ENCODE peak calls at places on chromosomes 7 and 10, in five cellular contexts. L is K562, Q is HepG2, B is GM12878, S is A549. C is an unnamed sample.

GRCh38 chr10:93437946-93438795 is 44.0 kb downstream of the MYOF start:
- DNase-seq in L (no peak), Q (no peak), B (no peak), S (no peak), C (peak)

GRCh38 chr10:44640429-44640828 is 255.5 kb upstream of the CXCL12 start:
- DNase-seq in L (no peak), Q (no peak), B (no peak), S (no peak), C (no peak)

GRCh38 chr10:125451319-125451718 is 231.6 kb downstream of the TEX36 start:
- DNase-seq in L (no peak), Q (no peak), B (no peak), S (no peak), C (no peak)

GRCh38 chr7:28750981-28751380 is 207.1 kb downstream of the TRIL start:
- DNase-seq in L (no peak), Q (no peak), B (no peak), S (no peak), C (peak)

GRCh38 chr7:30395676-30396075 is 82.9 kb downstream of the NOD1 start:
- DNase-seq in L (no peak), Q (no peak), B (no peak), S (no peak), C (no peak)

GRCh38 chr10:107971973-107972372 is 807.5 kb upstream of the SORCS1 start:
- DNase-seq in L (no peak), Q (no peak), B (no peak), S (no peak), C (no peak)

GRCh38 chr10:48981310-48981907 is 41.8 kb upstream of the LRRC18 start:
- DNase-seq in L (peak), Q (peak), B (no peak), S (peak), C (peak)

GRCh38 chr10:119531067-119531466 is 11.5 kb downstream of the RGS10 start:
- DNase-seq in L (no peak), Q (peak), B (no peak), S (no peak), C (no peak)

GRCh38 chr7:101650579-101651081 is 21.5 kb upstream of the MYL10 start:
- DNase-seq in L (no peak), Q (no peak), B (no peak), S (no peak), C (no peak)

GRCh38 chr10:67602268-67602950 is 93.6 kb downstream of the CTNNA3 start:
- DNase-seq in L (no peak), Q (no peak), B (no peak), S (no peak), C (no peak)

GRCh38 chr7:43135129-43135528 is 22.7 kb downstream of the HECW1 start:
- DNase-seq in L (no peak), Q (no peak), B (no peak), S (no peak), C (peak)
- TF ChIP-seq JUNB in L (no peak), Q (no peak), B (no peak), S (no peak), C (no peak)

DNA sequence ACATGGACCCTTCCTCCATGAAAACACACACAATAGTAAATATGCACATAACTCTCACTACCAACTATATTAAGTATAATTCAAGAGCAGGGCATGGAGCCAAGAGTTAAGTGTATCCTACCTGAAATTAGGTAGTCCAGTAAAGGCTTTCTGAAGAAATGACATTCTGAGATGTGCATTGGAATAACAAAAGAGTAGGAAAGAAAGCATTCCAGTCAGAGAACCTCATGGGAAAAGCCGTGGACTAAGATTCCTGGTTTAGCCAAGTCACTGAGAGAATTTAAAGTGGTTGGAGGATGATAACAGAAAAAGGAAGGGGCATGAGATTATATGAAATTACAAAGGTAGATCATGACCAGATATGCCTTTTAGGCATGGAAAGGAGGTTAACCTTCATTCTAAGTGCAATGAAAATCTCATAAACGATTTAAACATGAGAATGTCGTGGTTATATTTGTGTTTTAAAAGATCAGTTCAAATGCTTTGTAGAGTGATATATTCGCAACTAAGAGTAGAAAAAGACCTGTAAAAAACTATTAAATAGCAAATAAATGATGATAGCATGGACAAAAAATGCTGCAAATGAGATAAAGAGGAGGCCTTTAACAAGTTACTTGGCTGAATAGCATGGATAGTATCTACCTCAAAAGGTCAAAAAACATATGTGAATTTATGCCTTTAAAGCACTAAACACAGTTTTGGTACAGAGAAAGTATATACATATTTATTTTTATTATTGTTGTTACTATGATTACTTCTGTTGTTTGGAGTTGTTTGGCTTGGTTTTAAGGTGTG is 767.4 kb upstream of the GHITM start:
- DNase-seq in L (no peak), Q (no peak), B (no peak), S (no peak), C (peak)
- TF ChIP-seq REST in L (no peak), Q (no peak), B (no peak), S (no peak), C (no peak)

GRCh38 chr7:17184805-17185689 is 113.4 kb upstream of the AHR start:
- DNase-seq in L (no peak), Q (peak), B (no peak), S (no peak), C (no peak)

GRCh38 chr7:17186745-17187144 is 111.7 kb upstream of the AHR start:
- DNase-seq in L (no peak), Q (no peak), B (no peak), S (no peak), C (no peak)

GRCh38 chr7:17181482-17181881 is 117.0 kb upstream of the AHR start:
- DNase-seq in L (no peak), Q (no peak), B (no peak), S (no peak), C (peak)

GRCh38 chr7:17183630-17184328 is 114.7 kb upstream of the AHR start:
- DNase-seq in L (no peak), Q (no peak), B (no peak), S (no peak), C (no peak)

DNA sequence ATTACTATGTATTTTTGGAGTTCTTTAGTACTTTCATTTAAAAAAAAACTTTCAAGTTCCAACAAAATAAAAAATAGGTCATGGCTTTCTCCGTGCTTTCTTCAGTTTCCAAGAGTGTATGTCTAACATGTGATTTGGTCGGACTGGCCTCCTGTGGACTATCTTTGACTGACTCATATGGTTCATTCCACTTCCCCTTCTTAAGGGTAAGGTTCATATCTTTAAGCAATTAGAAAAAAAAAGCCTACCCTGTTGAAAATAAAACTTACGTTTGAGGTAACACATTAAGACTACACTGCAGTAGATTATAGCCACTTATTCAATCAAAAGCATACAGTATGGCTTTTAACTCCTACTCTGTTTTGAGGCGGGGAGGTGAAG is 112.8 kb upstream of the AHR start:
- DNase-seq in L (no peak), Q (no peak), B (peak), S (no peak), C (no peak)
- TF ChIP-seq JUNB in L (no peak), Q (no peak), B (peak), S (no peak), C (no peak)

GRCh38 chr7:155893664-155894063 is 81.4 kb upstream of the SHH start:
- DNase-seq in L (no peak), Q (no peak), B (no peak), S (no peak), C (no peak)
- TF ChIP-seq REST in L (no peak), Q (no peak), B (no peak), S (no peak), C (no peak)

GRCh38 chr7:130888468-130888867 is 154.5 kb upstream of the KLF14 start:
- DNase-seq in L (no peak), Q (no peak), B (no peak), S (no peak), C (no peak)

GRCh38 chr7:130894146-130895005 is 160.4 kb upstream of the KLF14 start:
- DNase-seq in L (peak), Q (peak), B (no peak), S (peak), C (no peak)

GRCh38 chr7:130890176-130891020 is 156.4 kb upstream of the KLF14 start:
- DNase-seq in L (no peak), Q (no peak), B (no peak), S (no peak), C (no peak)

GRCh38 chr7:130893441-130893894 is 159.5 kb upstream of the KLF14 start:
- DNase-seq in L (no peak), Q (peak), B (no peak), S (no peak), C (no peak)

DNA sequence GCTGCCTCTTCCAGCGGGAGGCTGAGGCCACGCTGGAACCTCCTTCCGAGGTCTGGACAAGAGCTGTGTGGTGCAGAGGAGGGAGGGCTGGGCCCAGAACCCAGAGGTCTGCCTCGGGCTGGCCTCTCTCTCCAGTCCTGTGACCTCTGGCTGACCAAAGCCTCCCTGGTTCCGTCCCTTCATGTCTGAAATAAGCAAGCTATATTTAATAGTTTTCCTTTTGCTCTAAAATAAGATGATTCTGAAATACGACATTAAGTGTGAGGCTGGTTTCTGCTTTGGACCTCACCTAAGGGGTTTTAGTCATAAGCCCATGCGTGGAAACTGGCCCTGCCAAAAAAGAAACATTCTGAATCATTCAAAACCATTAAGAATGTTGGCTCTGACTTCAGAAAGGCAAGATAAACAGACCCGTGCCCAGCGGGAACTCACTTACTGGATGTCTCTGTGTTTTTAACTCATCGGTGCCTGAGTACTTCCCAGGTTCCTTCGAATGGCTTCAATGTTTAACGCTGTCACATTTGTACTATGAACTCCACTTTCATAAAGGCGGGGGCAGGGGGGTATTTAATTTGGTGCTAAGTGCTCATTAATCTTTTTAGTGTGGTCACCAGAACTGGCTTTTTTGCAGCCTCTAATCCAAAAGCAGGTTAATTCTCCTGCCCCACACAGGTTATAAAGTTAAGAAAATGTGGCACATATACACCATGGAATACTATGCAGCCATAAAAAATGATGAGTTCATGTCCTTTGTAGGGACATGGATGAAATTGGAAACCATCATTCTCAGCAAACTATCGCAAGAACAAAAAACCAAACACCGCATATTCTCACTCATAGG is 157.5 kb upstream of the KLF14 start:
- DNase-seq in L (no peak), Q (no peak), B (no peak), S (no peak), C (no peak)
- TF ChIP-seq JUNB in L (no peak), Q (no peak), B (no peak), S (peak), C (no peak)

DNA sequence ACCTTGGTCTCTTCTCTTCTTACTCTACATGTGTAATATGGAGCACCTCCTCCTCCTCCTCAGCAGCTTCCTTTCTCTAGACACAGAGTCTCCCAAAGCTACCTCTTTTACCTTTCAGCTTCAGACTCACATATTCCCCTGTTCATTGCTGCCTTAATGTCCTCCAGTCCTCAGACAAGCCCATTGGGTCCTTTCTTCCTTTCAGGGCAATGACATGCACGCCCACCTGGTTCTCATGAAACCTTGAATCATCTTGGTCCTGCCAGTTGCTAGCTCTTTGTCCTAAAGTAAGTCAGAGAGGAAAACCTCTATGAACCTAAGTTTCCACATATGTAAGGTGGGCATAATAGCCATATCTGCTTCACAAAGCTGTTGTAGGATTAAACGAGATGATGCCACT is 227.0 kb downstream of the RPS24 start:
- DNase-seq in L (no peak), Q (no peak), B (no peak), S (no peak), C (no peak)
- TF ChIP-seq REST in L (no peak), Q (no peak), B (no peak), S (no peak), C (no peak)

GRCh38 chr10:27413387-27413786 is 90.7 kb upstream of the RAB18 start:
- DNase-seq in L (no peak), Q (no peak), B (no peak), S (no peak), C (peak)
- TF ChIP-seq JUNB in L (no peak), Q (no peak), B (no peak), S (no peak), C (no peak)

DNA sequence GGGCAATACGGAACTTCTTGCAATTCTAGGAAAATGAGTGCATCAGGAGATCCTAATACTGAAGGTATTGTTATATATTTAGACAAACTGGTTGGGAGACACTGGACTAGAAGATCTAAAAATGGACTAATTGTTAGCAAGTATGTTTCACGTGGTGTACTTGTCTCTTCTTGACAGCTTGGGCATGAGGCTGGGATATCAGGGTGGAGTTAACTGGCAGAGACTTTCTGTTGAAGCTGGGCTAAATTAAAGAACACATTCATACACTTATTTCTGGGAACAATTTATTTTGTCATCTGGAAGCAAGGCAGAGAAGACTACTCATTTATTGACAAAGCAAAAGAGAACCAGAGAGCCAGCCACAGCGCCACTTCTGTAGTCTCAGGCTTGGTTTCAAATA is 25.9 kb downstream of the TYW1 start:
- DNase-seq in L (no peak), Q (no peak), B (no peak), S (no peak), C (no peak)
- TF ChIP-seq REST in L (no peak), Q (no peak), B (no peak), S (no peak), C (no peak)

DNA sequence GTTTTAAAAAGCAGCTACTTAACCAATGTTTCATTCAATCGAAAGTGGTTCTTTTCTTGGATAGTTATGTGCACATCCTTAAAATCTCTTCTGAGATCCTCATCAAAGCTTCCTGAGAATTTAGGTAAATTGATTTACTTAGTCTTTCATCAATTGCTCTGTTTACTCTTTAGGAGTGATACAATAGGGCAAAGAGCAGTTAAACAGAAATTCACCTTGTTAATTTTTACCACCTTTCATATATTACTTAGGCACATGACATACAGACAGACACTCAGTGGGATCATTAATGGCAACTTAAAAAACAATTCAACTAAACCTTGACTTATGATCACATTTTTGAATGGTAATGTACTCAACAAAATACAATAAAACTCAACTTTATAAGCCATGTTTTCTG is 456.3 kb downstream of the DGKB start:
- DNase-seq in L (no peak), Q (no peak), B (no peak), S (no peak), C (no peak)
- TF ChIP-seq JUNB in L (no peak), Q (no peak), B (no peak), S (no peak), C (no peak)

GRCh38 chr7:1915326-1915725 is 245.2 kb downstream of the ELFN1 start:
- DNase-seq in L (no peak), Q (no peak), B (no peak), S (no peak), C (no peak)
- TF ChIP-seq REST in L (no peak), Q (no peak), B (no peak), S (no peak), C (no peak)

C was measured in GM23338.